ENCODE peak calls at places on chromosomes 11 and 22, in nine cellular contexts. C is Peyer's patch, W is adrenal gland, O is mammary epithelial cell, R is lung, Q is uterus, D is cardiac muscle cell, F is mesendoderm, B is BE2C. X is an unnamed sample.
A peak's percentile ranks its signal among the peaks of the same experiment; 100 is the strongest.

GRCh38 chr11:1773711-1774550 is 10.2 kb upstream of the CTSD start:
- DNase-seq in C (peak; percentile 14), W (no peak), O (no peak), R (no peak), Q (no peak), D (no peak), F (no peak), B (no peak), X (no peak)

GRCh38 chr11:114168691-114169090 is 109.2 kb downstream of the ZBTB16 start:
- DNase-seq in C (peak; percentile 55), W (no peak), O (no peak), R (no peak), Q (no peak), D (no peak), F (no peak), B (no peak), X (no peak)

GRCh38 chr11:1296287-1296686 is 13.1 kb downstream of the TOLLIP start:
- DNase-seq in C (no peak), W (no peak), O (no peak), R (no peak), Q (peak; percentile 11), D (no peak), F (no peak), B (no peak), X (no peak)

GRCh38 chr22:24175160-24175808 is 6.0 kb upstream of the SUSD2 start:
- DNase-seq in C (peak; percentile 69), W (peak; percentile 90), O (peak; percentile 45), R (peak; percentile 77), Q (peak; percentile 82), D (peak; percentile 84), F (peak; percentile 84), B (peak; percentile 90), X (peak; percentile 16)

GRCh38 chr11:126719740-126720139 is 280.8 kb downstream of the KIRREL3 start:
- DNase-seq in C (no peak), W (no peak), O (no peak), R (no peak), Q (no peak), D (no peak), F (no peak), B (no peak), X (no peak)

GRCh38 chr11:125338886-125339811 is 156.9 kb downstream of the FEZ1 start:
- DNase-seq in C (no peak), W (no peak), O (no peak), R (no peak), Q (peak; percentile 77), D (peak; percentile 80), F (no peak), B (no peak), X (no peak)

GRCh38 chr11:45145083-45145420 is 1.4 kb upstream of the PRDM11 start:
- DNase-seq in C (no peak), W (no peak), O (no peak), R (no peak), Q (no peak), D (no peak), F (no peak), B (no peak), X (no peak)

GRCh38 chr11:66361502-66361941 is 10.0 kb downstream of the SLC29A2 start:
- DNase-seq in C (no peak), W (no peak), O (no peak), R (no peak), Q (no peak), D (no peak), F (no peak), B (no peak), X (no peak)

GRCh38 chr11:8267831-8268529 is 4.3 kb upstream of the LMO1 start:
- DNase-seq in C (no peak), W (no peak), O (no peak), R (no peak), Q (peak; percentile 9), D (peak; percentile 12), F (no peak), B (peak; percentile 30), X (no peak)

GRCh38 chr11:20020198-20020597 is 140.1 kb downstream of the DBX1 start:
- DNase-seq in C (no peak), W (no peak), O (no peak), R (no peak), Q (no peak), D (no peak), F (no peak), B (no peak), X (no peak)

GRCh38 chr11:20020716-20021115 is 139.6 kb downstream of the DBX1 start:
- DNase-seq in C (no peak), W (no peak), O (no peak), R (no peak), Q (no peak), D (no peak), F (no peak), B (no peak), X (no peak)

GRCh38 chr11:20022363-20023081 is 137.8 kb downstream of the DBX1 start:
- DNase-seq in C (no peak), W (no peak), O (peak; percentile 67), R (no peak), Q (no peak), D (peak; percentile 79), F (peak; percentile 97), B (no peak), X (peak; percentile 68)

GRCh38 chr11:20021771-20022362 is 138.4 kb downstream of the DBX1 start:
- DNase-seq in C (no peak), W (no peak), O (no peak), R (no peak), Q (no peak), D (peak; percentile 11), F (no peak), B (no peak), X (peak; percentile 61)

DNA sequence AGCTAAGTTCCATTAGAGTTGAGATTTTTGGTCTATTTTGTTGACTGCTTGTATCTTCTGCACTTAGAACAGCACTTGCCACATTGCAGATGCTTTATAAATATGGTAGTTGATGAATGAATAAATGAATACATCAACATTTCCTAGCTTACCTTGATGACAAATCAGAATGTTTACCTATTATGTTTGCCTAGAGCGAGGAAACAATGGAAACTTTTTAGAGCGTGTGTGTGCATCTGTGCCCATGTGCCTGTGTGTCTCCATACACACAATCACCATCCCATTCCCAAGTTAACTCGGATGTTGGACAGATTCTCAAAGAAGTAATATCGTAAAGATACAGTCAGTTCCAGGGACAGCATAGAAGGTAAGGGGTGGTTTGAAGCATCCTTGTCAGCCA is 139.1 kb downstream of the DBX1 start:
- DNase-seq in C (no peak), W (no peak), O (no peak), R (no peak), Q (no peak), D (no peak), F (no peak), B (no peak), X (no peak)
- H3K4me1 ChIP-seq in C (no peaks in the 10 kb centered on the region), W (no peaks in the 10 kb centered on the region), O (peaks cover 39% of the 10 kb centered on the region), R (peaks cover 17% of the 10 kb centered on the region), Q (no peaks in the 10 kb centered on the region), D (peaks cover 39% of the 10 kb centered on the region), F (peaks cover 16% of the 10 kb centered on the region), B (no peaks in the 10 kb centered on the region), X (peaks cover 40% of the 10 kb centered on the region)

GRCh38 chr22:37148031-37148651 is 1.6 kb downstream of the IL2RB start:
- DNase-seq in C (peak; percentile 33), W (no peak), O (no peak), R (no peak), Q (no peak), D (no peak), F (no peak), B (no peak), X (no peak)

GRCh38 chr22:37147186-37147990 is 2.3 kb downstream of the IL2RB start:
- DNase-seq in C (no peak), W (no peak), O (no peak), R (no peak), Q (no peak), D (no peak), F (no peak), B (no peak), X (no peak)

GRCh38 chr22:37148742-37149665 is 712 bp downstream of the IL2RB start:
- DNase-seq in C (no peak), W (no peak), O (no peak), R (no peak), Q (no peak), D (no peak), F (no peak), B (no peak), X (no peak)

GRCh38 chr22:37145415-37146385 is 4.0 kb downstream of the IL2RB start:
- DNase-seq in C (no peak), W (no peak), O (peak; percentile 57), R (no peak), Q (no peak), D (peak; percentile 14), F (no peak), B (no peak), X (no peak)

DNA sequence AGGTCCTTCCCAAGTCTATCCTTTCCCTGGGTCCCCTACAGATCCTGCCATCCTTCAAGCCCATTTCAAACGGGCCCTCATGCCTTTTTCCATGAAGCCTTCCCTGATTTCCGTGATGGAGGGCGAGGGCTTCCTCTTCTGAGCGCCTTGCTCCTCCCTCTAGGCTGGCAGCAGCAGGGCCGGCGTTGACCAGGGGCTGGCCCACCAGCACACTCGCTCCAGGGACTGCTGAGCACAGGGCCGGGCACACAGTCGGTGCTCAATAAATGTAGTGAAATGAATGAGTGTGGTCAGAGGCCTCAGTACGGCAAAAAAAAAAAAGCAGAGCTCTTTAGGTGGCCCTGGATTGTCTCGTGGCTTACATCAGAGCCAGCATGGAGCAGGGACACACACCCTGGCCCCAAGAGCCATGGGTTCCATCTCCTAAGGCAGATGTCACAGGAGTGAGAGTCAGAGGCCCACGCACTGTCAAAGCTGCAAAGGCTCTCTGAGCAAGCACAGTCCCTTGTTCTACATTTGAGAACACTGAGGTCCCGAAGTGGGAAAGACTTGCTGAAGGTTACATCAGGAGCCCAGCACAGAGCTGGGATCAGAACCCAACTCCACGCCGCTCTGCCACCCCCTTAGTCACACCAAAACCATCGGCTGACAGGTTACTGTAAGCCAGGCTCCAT is 3.1 kb downstream of the IL2RB start:
- DNase-seq in C (no peak), W (no peak), O (no peak), R (no peak), Q (no peak), D (no peak), F (no peak), B (no peak), X (no peak)
- H3K4me3 ChIP-seq in C (no peak overlapping the region), W (no peak overlapping the region), O (no peak overlapping the region), R (no peak overlapping the region), Q (no peak overlapping the region), D (no peak overlapping the region), F (no peak overlapping the region), B (no peak overlapping the region), X (no peak overlapping the region)

GRCh38 chr11:133038850-133039249 is 493.5 kb downstream of the OPCML start:
- DNase-seq in C (no peak), W (no peak), O (no peak), R (no peak), Q (no peak), D (no peak), F (peak; percentile 90), B (no peak), X (no peak)
- H3K27me3 ChIP-seq in C (no peaks in the 10 kb centered on the region), W (no peaks in the 10 kb centered on the region), O (no peaks in the 10 kb centered on the region), R (no peaks in the 10 kb centered on the region), Q (no peaks in the 10 kb centered on the region), D (peaks cover 3% of the 10 kb centered on the region), F (no peaks in the 10 kb centered on the region), B (no peaks in the 10 kb centered on the region), X (no peaks in the 10 kb centered on the region)

DNA sequence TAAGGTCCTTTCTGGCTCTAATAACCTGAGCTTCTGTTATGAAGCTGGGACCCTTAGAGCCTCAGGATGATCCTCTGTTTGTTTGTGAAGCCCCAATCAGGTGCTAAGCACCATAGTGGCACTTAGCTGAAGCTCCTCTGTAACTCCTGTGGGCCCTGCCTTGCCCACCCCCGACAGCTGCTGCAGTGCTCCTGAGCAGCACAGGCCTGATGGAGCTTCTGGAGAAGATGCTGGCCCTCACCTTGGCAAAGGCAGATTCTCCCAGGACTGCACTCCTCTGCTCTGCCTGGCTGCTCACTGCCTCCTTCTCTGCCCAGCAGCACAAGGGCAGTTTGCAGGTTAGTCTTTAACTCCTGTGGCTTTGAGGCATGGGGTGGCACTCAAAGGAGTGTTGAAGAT is 19.0 kb upstream of the CCDC134 start:
- DNase-seq in C (no peak), W (no peak), O (no peak), R (no peak), Q (no peak), D (no peak), F (no peak), B (no peak), X (no peak)
- H3K4me1 ChIP-seq in C (no peaks in the 10 kb centered on the region), W (no peaks in the 10 kb centered on the region), O (no peaks in the 10 kb centered on the region), R (no peaks in the 10 kb centered on the region), Q (no peaks in the 10 kb centered on the region), D (no peaks in the 10 kb centered on the region), F (no peaks in the 10 kb centered on the region), B (no peaks in the 10 kb centered on the region), X (no peaks in the 10 kb centered on the region)